ENCODE peak calls at places on chromosomes 12 and 14, in eight cellular contexts. T, I, H, F, M, L, P and E are unnamed samples. For H3K4me1 and H3K9me3, the result is how much of the 10 kb centered on the place peaks cover.

GRCh38 chr12:93583993-93584392 is 11.5 kb downstream of the SOCS2 start:
- DNase-seq in T (no peak), I (no peak), H (no peak), F (no peak), M (no peak), L (no peak), P (no peak), E (no peak)

GRCh38 chr12:122111070-122111750 is 32.7 kb downstream of the MLXIP start:
- DNase-seq in T (no peak), I (no peak), H (peak), F (no peak), M (peak), L (no peak), P (peak), E (no peak)

GRCh38 chr14:90331497-90332270 is at the start of gene NRDE2:
- DNase-seq in T (peak), I (peak), H (peak), F (peak), M (peak), L (peak), P (peak), E (peak)

GRCh38 chr12:28083816-28084678 is 106.2 kb upstream of the CCDC91 start:
- DNase-seq in T (peak), I (no peak), H (no peak), F (no peak), M (no peak), L (no peak), P (no peak), E (no peak)

GRCh38 chr14:33709711-33710110 is 241.2 kb downstream of the EGLN3 start:
- DNase-seq in T (no peak), I (no peak), H (no peak), F (no peak), M (no peak), L (no peak), P (no peak), E (no peak)

GRCh38 chr12:57803317-57803893 is 15.1 kb downstream of the AVIL start:
- DNase-seq in T (peak), I (no peak), H (peak), F (peak), M (peak), L (peak), P (peak), E (peak)

GRCh38 chr12:51917746-51918453 is 10.6 kb downstream of the ACVRL1 start:
- DNase-seq in T (no peak), I (no peak), H (no peak), F (no peak), M (no peak), L (no peak), P (no peak), E (no peak)

GRCh38 chr12:119802472-119802871 is 74.6 kb downstream of the CIT start:
- DNase-seq in T (peak), I (no peak), H (peak), F (no peak), M (no peak), L (no peak), P (peak), E (no peak)

GRCh38 chr12:109475993-109476806 is 900 bp downstream of the KCTD10 start:
- DNase-seq in T (peak), I (no peak), H (no peak), F (no peak), M (no peak), L (no peak), P (no peak), E (peak)

GRCh38 chr14:32426596-32427408 is 97.7 kb downstream of the AKAP6 start:
- DNase-seq in T (no peak), I (no peak), H (no peak), F (no peak), M (no peak), L (no peak), P (no peak), E (no peak)

GRCh38 chr14:73818821-73819220 is 32.8 kb upstream of the PTGR2 start:
- DNase-seq in T (no peak), I (no peak), H (no peak), F (no peak), M (no peak), L (no peak), P (no peak), E (no peak)

GRCh38 chr12:67068204-67068731 is 200.9 kb upstream of the CAND1 start:
- DNase-seq in T (no peak), I (peak), H (peak), F (peak), M (peak), L (peak), P (peak), E (peak)

GRCh38 chr12:52091061-52091460 is 11.6 kb downstream of the SMIM41 start:
- DNase-seq in T (no peak), I (no peak), H (no peak), F (no peak), M (no peak), L (no peak), P (no peak), E (no peak)

GRCh38 chr14:50936882-50937281 is 7.4 kb downstream of the PYGL start:
- DNase-seq in T (no peak), I (no peak), H (no peak), F (no peak), M (no peak), L (no peak), P (no peak), E (no peak)

GRCh38 chr12:115325858-115326257 is 641.9 kb upstream of the TBX3 start:
- DNase-seq in T (no peak), I (no peak), H (no peak), F (no peak), M (peak), L (no peak), P (no peak), E (no peak)

GRCh38 chr14:51780741-51781140 is 79.7 kb upstream of the GNG2 start:
- DNase-seq in T (peak), I (no peak), H (no peak), F (no peak), M (no peak), L (no peak), P (no peak), E (no peak)

GRCh38 chr12:55849616-55850015 is 6.9 kb upstream of the MMP19 start:
- DNase-seq in T (no peak), I (no peak), H (no peak), F (no peak), M (no peak), L (no peak), P (no peak), E (no peak)

GRCh38 chr14:103109789-103110415 is 13.4 kb upstream of the TNFAIP2 start:
- DNase-seq in T (peak), I (peak), H (peak), F (no peak), M (no peak), L (peak), P (peak), E (no peak)

GRCh38 chr12:122318607-122319311 is 52.5 kb upstream of the VPS33A start:
- DNase-seq in T (peak), I (no peak), H (no peak), F (no peak), M (no peak), L (no peak), P (no peak), E (no peak)

GRCh38 chr14:35385042-35385839 is 19.3 kb downstream of the NFKBIA start:
- DNase-seq in T (peak), I (peak), H (peak), F (no peak), M (peak), L (no peak), P (peak), E (no peak)

GRCh38 chr12:133107121-133107520 is 23.0 kb downstream of the ZNF891 start:
- DNase-seq in T (no peak), I (no peak), H (no peak), F (no peak), M (no peak), L (no peak), P (no peak), E (no peak)

GRCh38 chr12:50765325-50765911 is 1.5 kb downstream of the ATF1 start:
- DNase-seq in T (peak), I (no peak), H (peak), F (peak), M (peak), L (peak), P (peak), E (peak)

GRCh38 chr14:60981626-60982455 is 796 bp downstream of the SLC38A6 start:
- DNase-seq in T (peak), I (no peak), H (no peak), F (no peak), M (no peak), L (no peak), P (no peak), E (no peak)

GRCh38 chr12:54173066-54173726 is 15.6 kb downstream of the SMUG1 start:
- DNase-seq in T (peak), I (peak), H (peak), F (peak), M (peak), L (peak), P (peak), E (no peak)

GRCh38 chr14:89767861-89768268 is 186.7 kb downstream of the EFCAB11 start:
- DNase-seq in T (peak), I (no peak), H (peak), F (peak), M (peak), L (peak), P (peak), E (peak)

GRCh38 chr14:64507376-64508156 is 3.0 kb downstream of the ZBTB1 start:
- DNase-seq in T (peak), I (no peak), H (peak), F (no peak), M (no peak), L (no peak), P (no peak), E (no peak)

GRCh38 chr14:99274346-99275221 is 2.6 kb upstream of the BCL11B start:
- DNase-seq in T (peak), I (peak), H (peak), F (peak), M (peak), L (peak), P (peak), E (peak)

GRCh38 chr12:52402873-52403510 is 3.1 kb downstream of the KRT82 start:
- DNase-seq in T (no peak), I (peak), H (no peak), F (no peak), M (no peak), L (no peak), P (no peak), E (no peak)

GRCh38 chr12:48039151-48039550 is 34.9 kb upstream of the COL2A1 start:
- DNase-seq in T (no peak), I (no peak), H (no peak), F (no peak), M (no peak), L (no peak), P (no peak), E (no peak)

GRCh38 chr14:35362441-35362840 is 42.1 kb downstream of the NFKBIA start:
- DNase-seq in T (no peak), I (peak), H (no peak), F (no peak), M (no peak), L (no peak), P (no peak), E (no peak)

GRCh38 chr14:34997762-34998161 is 15.0 kb downstream of the SRP54 start:
- DNase-seq in T (peak), I (no peak), H (no peak), F (no peak), M (no peak), L (no peak), P (no peak), E (no peak)

GRCh38 chr12:131642771-131643170 is 68.1 kb upstream of the SFSWAP start:
- DNase-seq in T (no peak), I (no peak), H (no peak), F (no peak), M (no peak), L (peak), P (no peak), E (no peak)

GRCh38 chr12:131641315-131641714 is 69.6 kb upstream of the SFSWAP start:
- DNase-seq in T (no peak), I (peak), H (no peak), F (no peak), M (no peak), L (peak), P (no peak), E (no peak)

GRCh38 chr12:131640436-131640969 is 70.4 kb upstream of the SFSWAP start:
- DNase-seq in T (no peak), I (no peak), H (no peak), F (no peak), M (no peak), L (peak), P (no peak), E (no peak)

GRCh38 chr12:131643581-131644452 is 67.1 kb upstream of the SFSWAP start:
- DNase-seq in T (no peak), I (no peak), H (no peak), F (no peak), M (no peak), L (peak), P (no peak), E (no peak)

DNA sequence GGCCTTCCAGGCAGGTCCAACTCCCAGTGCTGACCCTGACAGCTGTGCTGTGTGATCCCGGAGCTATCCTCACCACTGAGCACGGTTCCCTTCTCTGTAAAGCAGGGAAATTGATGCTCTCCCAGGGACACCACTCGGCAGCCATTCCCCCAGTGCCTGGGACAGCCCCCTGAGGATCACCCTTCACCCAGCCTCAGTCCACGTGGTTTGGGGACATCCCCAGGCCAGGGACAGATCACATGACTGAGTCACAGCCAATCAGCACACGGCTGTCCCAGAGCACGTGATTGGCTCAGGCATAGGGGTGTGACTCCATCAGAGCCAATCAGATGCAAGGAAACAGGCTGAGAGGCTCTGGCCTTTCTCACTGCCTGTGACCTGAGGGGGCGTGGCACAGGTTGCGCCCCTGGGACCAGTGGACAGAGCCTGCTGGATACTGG is 68.8 kb upstream of the SFSWAP start:
- DNase-seq in T (no peak), I (peak), H (no peak), F (peak), M (no peak), L (peak), P (no peak), E (no peak)
- TF ChIP-seq CTCF in T (no peak), I (no peak), H (no peak), F (no peak), M (no peak), L (no peak), P (no peak), E (no peak)

DNA sequence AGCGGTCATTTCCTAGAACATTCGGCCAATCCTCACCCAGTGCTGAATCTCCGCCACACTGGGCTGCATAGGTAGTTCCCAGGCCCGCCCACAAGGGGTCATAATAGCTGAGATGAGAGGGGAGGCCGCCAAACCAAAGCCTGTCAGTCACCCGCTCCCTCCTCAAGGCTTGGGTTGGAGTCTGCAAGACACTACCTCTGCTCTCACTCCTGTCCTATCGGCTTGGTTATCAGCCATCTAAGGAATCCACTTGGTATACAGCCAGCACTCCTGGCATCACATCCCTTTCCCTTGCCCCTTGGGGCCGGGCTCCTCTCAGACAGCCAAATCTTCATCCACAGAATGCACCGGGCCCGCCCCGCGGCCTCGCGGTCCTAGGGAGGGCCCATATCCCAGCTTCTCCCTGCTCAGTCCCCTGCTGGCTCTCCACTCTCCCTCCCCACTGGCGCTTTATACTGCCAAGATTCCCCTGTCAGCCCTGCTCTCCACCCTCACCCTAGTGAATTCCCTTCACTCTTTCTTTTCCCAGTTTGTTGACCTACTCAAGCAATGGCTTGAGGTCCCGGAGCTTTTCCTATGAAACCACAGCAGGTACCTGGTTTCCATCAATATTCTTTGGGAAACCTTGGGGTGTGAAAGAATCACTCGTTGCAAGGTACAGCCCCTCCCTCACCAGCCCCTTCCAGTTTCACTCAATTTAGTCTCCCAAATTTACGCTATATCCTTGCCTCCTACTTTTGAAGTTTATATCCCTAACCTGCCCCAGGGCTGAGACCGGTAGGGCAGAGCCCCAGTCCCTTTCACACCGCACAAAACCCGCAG is 1.5 kb downstream of the IFFO1 start:
- DNase-seq in T (peak), I (peak), H (peak), F (peak), M (peak), L (peak), P (peak), E (peak)
- H3K4me1 ChIP-seq in T (under half), I (under half), H (under half), F (under half), M (under half), L (under half), P (under half), E (under half)

DNA sequence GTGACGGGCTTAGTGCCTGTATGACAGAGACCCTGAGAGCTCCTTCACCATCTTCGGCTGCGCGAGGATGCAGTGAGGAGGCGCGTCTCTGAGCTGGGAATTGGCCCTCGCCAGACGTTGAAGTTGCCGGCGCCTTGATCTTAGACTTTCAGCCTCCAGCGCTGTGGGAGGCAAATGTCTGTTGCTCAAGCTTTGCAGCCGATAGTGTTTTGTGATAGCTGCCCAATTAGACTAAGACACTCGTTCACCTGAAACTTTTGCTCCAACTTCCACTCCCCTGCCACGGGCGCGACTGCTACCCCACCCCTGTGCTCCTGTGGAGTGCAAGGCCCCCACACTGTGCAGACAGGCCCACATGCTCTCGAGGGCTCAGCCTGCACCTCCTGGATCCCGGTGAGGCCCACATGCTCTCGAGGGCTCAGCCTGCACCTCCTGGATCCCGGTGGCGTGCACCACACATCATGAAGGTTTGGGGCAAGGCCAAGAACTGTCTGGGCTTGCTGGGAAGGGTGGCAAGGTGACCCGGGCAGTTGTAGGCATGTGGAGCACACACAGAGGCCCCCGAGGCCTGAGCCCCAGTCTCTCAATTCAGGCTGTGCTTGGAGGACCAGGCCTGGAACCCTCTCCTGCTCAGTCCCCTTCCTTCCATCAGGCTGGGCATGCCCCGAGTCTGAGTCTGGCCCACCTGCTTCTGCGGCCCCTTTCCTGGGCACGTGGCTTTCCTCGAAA is 324.6 kb downstream of the TMEM121 start:
- DNase-seq in T (no peak), I (peak), H (no peak), F (no peak), M (no peak), L (no peak), P (no peak), E (peak)
- H3K9me3 ChIP-seq in T (under half), I (under half), H (under half), F (under half), M (under half), L (half or more), P (under half), E (under half)

GRCh38 chr14:76882646-76883045 is 56.4 kb downstream of the LRRC74A start:
- DNase-seq in T (peak), I (no peak), H (no peak), F (no peak), M (no peak), L (no peak), P (no peak), E (no peak)
- TF ChIP-seq CTCF in T (no peak), I (no peak), H (no peak), F (no peak), M (no peak), L (no peak), P (no peak), E (no peak)

GRCh38 chr14:69008411-69008810 is 29.3 kb upstream of the ACTN1 start:
- DNase-seq in T (peak), I (no peak), H (no peak), F (no peak), M (no peak), L (no peak), P (no peak), E (no peak)
- H3K4me1 ChIP-seq in T (under half), I (under half), H (under half), F (under half), M (under half), L (under half), P (under half), E (under half)